ENCODE peak calls at places on chromosomes 12 and 14, in eight cellular contexts. J is neural progenitor cell, U is Kasumi-1, Y is ELR, C is GDM1, S is EL, A is non-pigmented ciliary epithelial cell, Z is IMR-90. K is an unnamed sample.
A peak's percentile ranks its signal among the peaks of the same experiment; 100 is the strongest.

GRCh38 chr12:49659753-49660152 is 36.4 kb downstream of the PRPF40B start:
- DNase-seq in J (no peak), U (no peak), Y (no peak), C (no peak), S (no peak), A (no peak), Z (no peak), K (no peak)

GRCh38 chr14:33588771-33589170 is 362.1 kb downstream of the EGLN3 start:
- DNase-seq in J (no peak), U (no peak), Y (no peak), C (no peak), S (no peak), A (no peak), Z (no peak), K (no peak)

GRCh38 chr14:92704821-92705220 is 43.6 kb downstream of the LGMN start:
- DNase-seq in J (no peak), U (no peak), Y (no peak), C (no peak), S (no peak), A (no peak), Z (no peak), K (no peak)

GRCh38 chr12:40263616-40264409 is 39.0 kb downstream of the LRRK2 start:
- DNase-seq in J (no peak), U (peak; percentile 18), Y (no peak), C (no peak), S (no peak), A (no peak), Z (peak; percentile 38), K (no peak)

GRCh38 chr14:78700236-78700635 is 530.1 kb downstream of the NRXN3 start:
- DNase-seq in J (no peak), U (no peak), Y (peak; percentile 6), C (no peak), S (peak; percentile 1), A (no peak), Z (no peak), K (no peak)

GRCh38 chr14:101731187-101732080 is 30.1 kb upstream of the PPP2R5C start:
- DNase-seq in J (no peak), U (peak; percentile 93), Y (peak; percentile 90), C (no peak), S (peak; percentile 84), A (peak; percentile 63), Z (peak; percentile 41), K (peak; percentile 46)

GRCh38 chr14:34113051-34113511 is 162.2 kb upstream of the EGLN3 start:
- DNase-seq in J (no peak), U (no peak), Y (peak; percentile 67), C (no peak), S (peak; percentile 91), A (no peak), Z (peak; percentile 31), K (no peak)

GRCh38 chr14:21268612-21269251 is 510 bp downstream of the HNRNPC start:
- DNase-seq in J (peak; percentile 71), U (peak; percentile 54), Y (peak; percentile 72), C (no peak), S (peak; percentile 57), A (no peak), Z (peak; percentile 65), K (no peak)

GRCh38 chr14:21090194-21090939 is 8.1 kb downstream of the ZNF219 start:
- DNase-seq in J (peak; percentile 66), U (peak; percentile 26), Y (peak; percentile 20), C (peak; percentile 17), S (no peak), A (no peak), Z (no peak), K (no peak)

GRCh38 chr14:64447890-64448667 is 17.2 kb upstream of the AKAP5 start:
- DNase-seq in J (no peak), U (no peak), Y (no peak), C (no peak), S (no peak), A (no peak), Z (no peak), K (no peak)

GRCh38 chr14:87432698-87433097 is 560.3 kb downstream of the GALC start:
- DNase-seq in J (no peak), U (no peak), Y (no peak), C (no peak), S (no peak), A (no peak), Z (no peak), K (no peak)

GRCh38 chr12:29148065-29148957 is 767 bp upstream of the FAR2 start:
- DNase-seq in J (peak; percentile 13), U (no peak), Y (no peak), C (no peak), S (peak; percentile 49), A (no peak), Z (no peak), K (no peak)

GRCh38 chr12:12133785-12134184 is 63.0 kb downstream of the BCL2L14 start:
- DNase-seq in J (no peak), U (no peak), Y (no peak), C (no peak), S (no peak), A (no peak), Z (no peak), K (no peak)

GRCh38 chr14:101476931-101477553 is 84.3 kb upstream of the DIO3 start:
- DNase-seq in J (peak; percentile 31), U (no peak), Y (no peak), C (no peak), S (no peak), A (no peak), Z (no peak), K (no peak)

GRCh38 chr14:102902086-102902485 is 20.4 kb upstream of the AMN start:
- DNase-seq in J (no peak), U (no peak), Y (no peak), C (no peak), S (no peak), A (no peak), Z (no peak), K (no peak)

GRCh38 chr12:78290606-78291345 is 460.1 kb downstream of the NAV3 start:
- DNase-seq in J (no peak), U (no peak), Y (peak; percentile 95), C (no peak), S (peak; percentile 80), A (peak; percentile 87), Z (peak; percentile 84), K (no peak)

GRCh38 chr12:5577741-5578140 is 145.8 kb downstream of the NTF3 start:
- DNase-seq in J (no peak), U (no peak), Y (no peak), C (no peak), S (no peak), A (no peak), Z (no peak), K (no peak)

GRCh38 chr12:98485792-98486347 is 29.5 kb upstream of the TMPO start:
- DNase-seq in J (no peak), U (no peak), Y (no peak), C (no peak), S (no peak), A (no peak), Z (no peak), K (no peak)

GRCh38 chr12:44286821-44287220 is 450.9 kb downstream of the TMEM117 start:
- DNase-seq in J (no peak), U (no peak), Y (no peak), C (no peak), S (no peak), A (no peak), Z (no peak), K (no peak)

GRCh38 chr12:68001486-68002466 is 12.5 kb downstream of the IFNG-AS1 start:
- DNase-seq in J (peak; percentile 41), U (peak; percentile 22), Y (peak; percentile 54), C (no peak), S (peak; percentile 12), A (no peak), Z (peak; percentile 6), K (no peak)

GRCh38 chr14:104547998-104548700 is 31.4 kb upstream of the C14orf180 start:
- DNase-seq in J (no peak), U (no peak), Y (no peak), C (no peak), S (no peak), A (no peak), Z (no peak), K (no peak)

GRCh38 chr12:56129210-56129691 is 1.2 kb downstream of the ESYT1 start:
- DNase-seq in J (peak; percentile 81), U (peak; percentile 82), Y (peak; percentile 79), C (peak; percentile 82), S (peak; percentile 75), A (no peak), Z (peak; percentile 36), K (peak; percentile 44)